ENCODE peak calls at places on chromosome 18, in six cellular contexts. One of them, this sample, is unnamed. For H3K4me1 and H3K27me3, the result is how much of the 10 kb centered on the place peaks cover.

GRCh38 chr18:28115149-28115550 is 61.8 kb downstream of the CDH2 start:
- DNase-seq in tibial artery: no peak
- DNase-seq in neural progenitor cell: no peak
- DNase-seq in pancreas: no peak
- DNase-seq in GM23248: peak
- DNase-seq in Karpas-422: no peak
- DNase-seq in this sample: no peak

GRCh38 chr18:34976534-34976898 is 64.7 kb upstream of the MAPRE2 start:
- DNase-seq in pancreas: no peak
- DNase-seq in neural progenitor cell: no peak
- DNase-seq in GM23248: no peak
- DNase-seq in tibial artery: peak
- DNase-seq in Karpas-422: no peak
- DNase-seq in this sample: no peak

GRCh38 chr18:79982736-79983135 is 5.6 kb downstream of the TXNL4A start:
- DNase-seq in GM23248: peak
- DNase-seq in tibial artery: no peak
- DNase-seq in pancreas: peak
- DNase-seq in Karpas-422: no peak
- DNase-seq in neural progenitor cell: no peak
- DNase-seq in this sample: no peak

GRCh38 chr18:74190086-74190485 is 41.8 kb downstream of the TIMM21 start:
- DNase-seq in pancreas: no peak
- DNase-seq in GM23248: peak
- DNase-seq in tibial artery: no peak
- DNase-seq in Karpas-422: no peak
- DNase-seq in neural progenitor cell: no peak
- DNase-seq in this sample: no peak

GRCh38 chr18:63953811-63954210 is 4.7 kb downstream of the HMSD start:
- DNase-seq in neural progenitor cell: no peak
- DNase-seq in Karpas-422: no peak
- DNase-seq in GM23248: no peak
- DNase-seq in tibial artery: no peak
- DNase-seq in pancreas: no peak
- DNase-seq in this sample: no peak

GRCh38 chr18:42675810-42676209 is 439.7 kb downstream of the RIT2 start:
- DNase-seq in tibial artery: no peak
- DNase-seq in GM23248: no peak
- DNase-seq in neural progenitor cell: no peak
- DNase-seq in pancreas: no peak
- DNase-seq in Karpas-422: no peak
- DNase-seq in this sample: no peak

GRCh38 chr18:44680271-44681038 is at the start of gene SETBP1:
- DNase-seq in GM23248: peak
- DNase-seq in tibial artery: peak
- DNase-seq in Karpas-422: peak
- DNase-seq in neural progenitor cell: peak
- DNase-seq in pancreas: peak
- DNase-seq in this sample: peak

GRCh38 chr18:77250501-77250925 is 865 bp downstream of the GALR1 start:
- DNase-seq in pancreas: no peak
- DNase-seq in neural progenitor cell: peak
- DNase-seq in GM23248: no peak
- DNase-seq in Karpas-422: no peak
- DNase-seq in tibial artery: no peak
- DNase-seq in this sample: no peak

GRCh38 chr18:71643822-71644221 is 900.3 kb downstream of the CBLN2 start:
- DNase-seq in Karpas-422: no peak
- DNase-seq in tibial artery: no peak
- DNase-seq in neural progenitor cell: no peak
- DNase-seq in GM23248: no peak
- DNase-seq in pancreas: no peak
- DNase-seq in this sample: no peak

GRCh38 chr18:11658019-11658418 is 31.0 kb upstream of the GNAL start:
- DNase-seq in neural progenitor cell: no peak
- DNase-seq in tibial artery: no peak
- DNase-seq in Karpas-422: no peak
- DNase-seq in GM23248: no peak
- DNase-seq in pancreas: no peak
- DNase-seq in this sample: no peak

GRCh38 chr18:80010551-80010906 is 22.2 kb upstream of the TXNL4A start:
- DNase-seq in pancreas: no peak
- DNase-seq in Karpas-422: no peak
- DNase-seq in GM23248: no peak
- DNase-seq in tibial artery: no peak
- DNase-seq in neural progenitor cell: no peak
- DNase-seq in this sample: no peak

GRCh38 chr18:45671366-45671765 is 52.6 kb upstream of the SLC14A1 start:
- DNase-seq in GM23248: peak
- DNase-seq in pancreas: no peak
- DNase-seq in tibial artery: no peak
- DNase-seq in Karpas-422: no peak
- DNase-seq in neural progenitor cell: no peak
- DNase-seq in this sample: no peak

GRCh38 chr18:58903533-58903932 is 38.9 kb downstream of the ZNF532 start:
- DNase-seq in neural progenitor cell: no peak
- DNase-seq in Karpas-422: no peak
- DNase-seq in tibial artery: no peak
- DNase-seq in GM23248: no peak
- DNase-seq in pancreas: no peak
- DNase-seq in this sample: no peak

GRCh38 chr18:74803769-74804168 is 206.1 kb downstream of the ZNF407 start:
- DNase-seq in GM23248: no peak
- DNase-seq in tibial artery: no peak
- DNase-seq in Karpas-422: no peak
- DNase-seq in neural progenitor cell: no peak
- DNase-seq in pancreas: no peak
- DNase-seq in this sample: no peak

GRCh38 chr18:29540548-29540947 is 1363.6 kb upstream of the CDH2 start:
- DNase-seq in neural progenitor cell: no peak
- DNase-seq in Karpas-422: no peak
- DNase-seq in GM23248: no peak
- DNase-seq in pancreas: no peak
- DNase-seq in tibial artery: no peak
- DNase-seq in this sample: no peak

GRCh38 chr18:74213429-74213828 is 65.1 kb downstream of the TIMM21 start:
- DNase-seq in Karpas-422: no peak
- DNase-seq in GM23248: no peak
- DNase-seq in tibial artery: no peak
- DNase-seq in pancreas: no peak
- DNase-seq in neural progenitor cell: no peak
- DNase-seq in this sample: no peak

GRCh38 chr18:11741505-11742145 is 52.6 kb downstream of the GNAL start:
- DNase-seq in neural progenitor cell: peak
- DNase-seq in tibial artery: no peak
- DNase-seq in GM23248: peak
- DNase-seq in pancreas: no peak
- DNase-seq in Karpas-422: peak
- DNase-seq in this sample: no peak

GRCh38 chr18:77095356-77096030 is 37.1 kb downstream of the MBP start:
- DNase-seq in GM23248: no peak
- DNase-seq in pancreas: no peak
- DNase-seq in tibial artery: no peak
- DNase-seq in Karpas-422: no peak
- DNase-seq in neural progenitor cell: no peak
- DNase-seq in this sample: no peak

GRCh38 chr18:35171315-35171987 is 69.4 kb upstream of the ZNF397 start:
- DNase-seq in pancreas: no peak
- DNase-seq in GM23248: peak
- DNase-seq in tibial artery: no peak
- DNase-seq in Karpas-422: no peak
- DNase-seq in neural progenitor cell: no peak
- DNase-seq in this sample: no peak

GRCh38 chr18:74529811-74530583 is 4.3 kb upstream of the CNDP1 start:
- DNase-seq in pancreas: no peak
- DNase-seq in Karpas-422: no peak
- DNase-seq in tibial artery: no peak
- DNase-seq in GM23248: no peak
- DNase-seq in neural progenitor cell: no peak
- DNase-seq in this sample: no peak

GRCh38 chr18:29652797-29653196 is 1389.7 kb downstream of the DSC3 start:
- DNase-seq in tibial artery: no peak
- DNase-seq in GM23248: no peak
- DNase-seq in neural progenitor cell: no peak
- DNase-seq in pancreas: no peak
- DNase-seq in Karpas-422: no peak
- DNase-seq in this sample: no peak

GRCh38 chr18:79986726-79987125 is 1.6 kb downstream of the TXNL4A start:
- DNase-seq in pancreas: no peak
- DNase-seq in tibial artery: no peak
- DNase-seq in neural progenitor cell: peak
- DNase-seq in GM23248: peak
- DNase-seq in Karpas-422: no peak
- DNase-seq in this sample: no peak

GRCh38 chr18:22179174-22179573 is 9.8 kb downstream of the GATA6 start:
- DNase-seq in tibial artery: no peak
- DNase-seq in Karpas-422: no peak
- DNase-seq in pancreas: no peak
- DNase-seq in neural progenitor cell: no peak
- DNase-seq in GM23248: no peak
- DNase-seq in this sample: no peak

GRCh38 chr18:22179631-22180030 is 10.2 kb downstream of the GATA6 start:
- DNase-seq in neural progenitor cell: no peak
- DNase-seq in pancreas: no peak
- DNase-seq in Karpas-422: no peak
- DNase-seq in tibial artery: no peak
- DNase-seq in GM23248: no peak
- DNase-seq in this sample: no peak

GRCh38 chr18:22176622-22177495 is 7.5 kb downstream of the GATA6 start:
- DNase-seq in tibial artery: peak
- DNase-seq in Karpas-422: no peak
- DNase-seq in pancreas: no peak
- DNase-seq in neural progenitor cell: peak
- DNase-seq in GM23248: peak
- DNase-seq in this sample: peak

GRCh38 chr18:22176282-22176621 is 6.9 kb downstream of the GATA6 start:
- DNase-seq in GM23248: no peak
- DNase-seq in Karpas-422: no peak
- DNase-seq in neural progenitor cell: no peak
- DNase-seq in tibial artery: no peak
- DNase-seq in pancreas: no peak
- DNase-seq in this sample: no peak

DNA sequence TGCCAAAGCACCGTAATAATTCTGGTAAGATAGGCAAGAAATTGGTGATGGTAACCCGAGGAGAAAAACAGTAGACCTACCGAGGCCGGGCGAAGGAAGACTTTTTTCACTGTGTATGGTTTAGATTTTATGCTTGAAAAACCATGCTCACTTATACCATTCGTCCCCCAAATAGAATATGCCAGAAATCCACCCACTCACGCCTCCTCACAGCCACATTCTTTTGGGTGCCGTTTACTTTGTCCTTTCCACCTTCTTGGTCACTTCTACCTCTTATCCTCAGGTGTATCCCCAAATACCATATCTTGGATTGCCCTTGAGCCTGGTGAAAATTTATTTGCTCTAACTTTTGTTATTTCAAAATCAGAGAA is 8.1 kb downstream of the GATA6 start:
- DNase-seq in GM23248: no peak
- DNase-seq in Karpas-422: no peak
- DNase-seq in pancreas: no peak
- DNase-seq in neural progenitor cell: no peak
- DNase-seq in tibial artery: no peak
- DNase-seq in this sample: no peak
- H3K27ac ChIP-seq in GM23248: no peak
- H3K27ac ChIP-seq in Karpas-422: no peak
- H3K27ac ChIP-seq in pancreas: peak
- H3K27ac ChIP-seq in neural progenitor cell: no peak
- H3K27ac ChIP-seq in tibial artery: peak
- H3K27ac ChIP-seq in this sample: peak

DNA sequence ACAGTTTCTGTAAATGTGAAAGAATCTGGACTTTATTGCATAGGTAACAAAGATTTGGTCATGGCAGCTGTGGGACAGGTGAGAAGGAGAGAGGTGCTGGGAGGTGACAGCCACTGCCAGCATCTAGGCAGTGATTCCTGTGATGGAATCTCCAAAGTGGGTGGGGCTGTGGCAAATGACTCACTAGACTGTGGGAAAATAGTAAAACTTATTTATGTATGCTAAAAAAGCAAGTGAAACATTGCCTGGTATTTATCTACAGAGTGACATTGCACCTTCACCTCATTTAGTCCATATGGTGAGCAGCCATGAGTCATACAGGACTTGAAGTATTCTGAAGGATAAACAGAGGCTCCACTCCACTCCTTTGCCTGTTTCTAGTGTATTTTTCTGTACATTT is 145.3 kb upstream of the MEX3C start:
- DNase-seq in GM23248: peak
- DNase-seq in neural progenitor cell: no peak
- DNase-seq in pancreas: no peak
- DNase-seq in tibial artery: no peak
- DNase-seq in Karpas-422: no peak
- DNase-seq in this sample: no peak
- H3K4me1 ChIP-seq in GM23248: under half
- H3K4me1 ChIP-seq in neural progenitor cell: under half
- H3K4me1 ChIP-seq in pancreas: under half
- H3K4me1 ChIP-seq in tibial artery: under half
- H3K4me1 ChIP-seq in Karpas-422: under half
- H3K4me1 ChIP-seq in this sample: under half

GRCh38 chr18:57080479-57080878 is 66.4 kb upstream of the BOD1L2 start:
- DNase-seq in GM23248: no peak
- DNase-seq in tibial artery: no peak
- DNase-seq in Karpas-422: no peak
- DNase-seq in pancreas: no peak
- DNase-seq in neural progenitor cell: no peak
- DNase-seq in this sample: no peak
- H3K27me3 ChIP-seq in GM23248: under half
- H3K27me3 ChIP-seq in tibial artery: under half
- H3K27me3 ChIP-seq in Karpas-422: under half
- H3K27me3 ChIP-seq in pancreas: under half
- H3K27me3 ChIP-seq in neural progenitor cell: under half
- H3K27me3 ChIP-seq in this sample: half or more

GRCh38 chr18:65257157-65257556 is 493.7 kb upstream of the CDH7 start:
- DNase-seq in GM23248: no peak
- DNase-seq in Karpas-422: no peak
- DNase-seq in pancreas: no peak
- DNase-seq in tibial artery: no peak
- DNase-seq in neural progenitor cell: peak
- DNase-seq in this sample: no peak
- H3K27ac ChIP-seq in GM23248: no peak
- H3K27ac ChIP-seq in Karpas-422: no peak
- H3K27ac ChIP-seq in pancreas: no peak
- H3K27ac ChIP-seq in tibial artery: no peak
- H3K27ac ChIP-seq in neural progenitor cell: no peak
- H3K27ac ChIP-seq in this sample: no peak

GRCh38 chr18:48164701-48165100 is 234.2 kb upstream of the SMAD2 start:
- DNase-seq in tibial artery: no peak
- DNase-seq in Karpas-422: no peak
- DNase-seq in pancreas: no peak
- DNase-seq in GM23248: no peak
- DNase-seq in neural progenitor cell: no peak
- DNase-seq in this sample: no peak
- H3K4me1 ChIP-seq in tibial artery: under half
- H3K4me1 ChIP-seq in Karpas-422: under half
- H3K4me1 ChIP-seq in pancreas: under half
- H3K4me1 ChIP-seq in GM23248: under half
- H3K4me1 ChIP-seq in neural progenitor cell: under half
- H3K4me1 ChIP-seq in this sample: half or more

DNA sequence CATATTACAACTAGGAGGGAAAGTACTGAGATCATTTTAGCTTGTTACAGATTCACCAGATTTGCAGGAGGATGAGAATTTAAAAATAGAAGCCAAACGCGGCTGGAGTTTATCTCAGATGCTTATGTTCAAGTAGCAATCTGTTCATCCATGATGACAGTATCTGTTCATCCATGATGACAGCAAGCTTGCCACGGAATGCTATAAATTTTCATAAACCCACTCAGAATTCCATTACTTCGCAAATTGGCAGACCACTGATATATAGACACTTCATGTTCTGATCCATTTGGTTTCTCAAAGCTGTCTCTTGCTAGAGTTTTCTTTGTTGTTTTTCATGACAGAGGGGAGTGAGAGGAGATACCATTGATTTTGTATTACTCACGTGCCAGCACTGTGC is 84.2 kb downstream of the GAREM1 start:
- DNase-seq in GM23248: no peak
- DNase-seq in pancreas: no peak
- DNase-seq in tibial artery: no peak
- DNase-seq in Karpas-422: no peak
- DNase-seq in neural progenitor cell: no peak
- DNase-seq in this sample: no peak
- H3K27me3 ChIP-seq in GM23248: under half
- H3K27me3 ChIP-seq in pancreas: under half
- H3K27me3 ChIP-seq in tibial artery: under half
- H3K27me3 ChIP-seq in Karpas-422: under half
- H3K27me3 ChIP-seq in neural progenitor cell: under half
- H3K27me3 ChIP-seq in this sample: under half